ENCODE peak calls at places on chromosomes 7 and 10, in eight cellular contexts. T is T-helper 22 cell; F is putamen; U is ascending aorta; Y is HS-5; P is stimulated activated CD4-positive, alpha-beta T cell treated with anti-CD3 and anti-CD28 coated beads, Interleukin-15, amount 100 ng/mL, for 24 hours; Z is fibroblast of gingiva; N is mesothelial cell of epicardium. R is an unnamed sample.

GRCh38 chr10:17544465-17544864 is 72.7 kb downstream of the HACD1 start:
- DNase-seq in T (no peak), F (no peak), U (no peak), Y (no peak), P (no peak), Z (no peak), N (no peak), R (no peak)

GRCh38 chr10:9342865-9343450 is 1288.5 kb downstream of the GATA3 start:
- DNase-seq in T (no peak), F (peak), U (no peak), Y (no peak), P (no peak), Z (peak), N (no peak), R (peak)

GRCh38 chr10:94192974-94193373 is 169.8 kb downstream of the NOC3L start:
- DNase-seq in T (no peak), F (no peak), U (no peak), Y (no peak), P (no peak), Z (no peak), N (no peak), R (no peak)

GRCh38 chr7:39691821-39692220 is 68.4 kb downstream of the RALA start:
- DNase-seq in T (no peak), F (no peak), U (no peak), Y (peak), P (no peak), Z (peak), N (no peak), R (no peak)

GRCh38 chr7:102468416-102469350 is 3.9 kb downstream of the LRWD1 start:
- DNase-seq in T (no peak), F (no peak), U (no peak), Y (no peak), P (no peak), Z (no peak), N (peak), R (peak)

GRCh38 chr7:157445246-157445955 is 108.6 kb downstream of the DNAJB6 start:
- DNase-seq in T (no peak), F (no peak), U (peak), Y (no peak), P (no peak), Z (no peak), N (no peak), R (peak)

GRCh38 chr7:149790146-149790548 is 16.8 kb upstream of the ZNF467 start:
- DNase-seq in T (no peak), F (no peak), U (no peak), Y (no peak), P (peak), Z (no peak), N (no peak), R (peak)

GRCh38 chr10:13587367-13587766 is 602 bp downstream of the PRPF18 start:
- DNase-seq in T (no peak), F (peak), U (no peak), Y (no peak), P (peak), Z (no peak), N (no peak), R (peak)

R was measured in H7.